ENCODE peak calls at places on chromosomes 2 and 18, in four cellular contexts. Z is stimulated activated naive CD8-positive, alpha-beta T cell treated with anti-CD3 and anti-CD28 coated beads, Interleukin-15, Interleukin-2, amounts not matched to agents 100 U/mL and 50 U/mL, for 24 hours; K is prostate gland; O is NCI-H1092 treated with DMSO at 0.1 percent for 48 hours. D is an unnamed sample.

GRCh38 chr18:3304832-3305231 is 42.9 kb downstream of the MYL12B start:
- DNase-seq in K (no peak), Z (no peak), O (no peak), D (no peak)

GRCh38 chr2:202529389-202529788 is 105.4 kb upstream of the FAM117B start:
- DNase-seq in Z (no peak), O (no peak), K (no peak), D (no peak)

GRCh38 chr2:72917875-72918660 is 749 bp downstream of the EMX1 start:
- DNase-seq in O (no peak), K (no peak), Z (no peak), D (no peak)

GRCh38 chr2:66443977-66444855 is 9.3 kb downstream of the MEIS1 start:
- DNase-seq in Z (no peak), O (no peak), K (no peak), D (no peak)

GRCh38 chr2:219446101-219446504 is 11.5 kb downstream of the SPEG start:
- DNase-seq in O (peak; percentile 40), K (no peak), Z (no peak), D (peak; percentile 74)

GRCh38 chr2:149885468-149885867 is 297.9 kb upstream of the MMADHC start:
- DNase-seq in Z (no peak), K (no peak), O (peak; percentile 26), D (no peak)

GRCh38 chr18:13796515-13796914 is 27.4 kb upstream of the MC5R start:
- DNase-seq in K (no peak), Z (no peak), O (no peak), D (no peak)

GRCh38 chr2:238123991-238124470 is 14.4 kb upstream of the KLHL30 start:
- DNase-seq in O (no peak), Z (no peak), K (no peak), D (no peak)

GRCh38 chr18:38693085-38693484 is 1127.5 kb upstream of the CELF4 start:
- DNase-seq in Z (no peak), O (no peak), K (no peak), D (no peak)

GRCh38 chr18:49098386-49098785 is 147.6 kb upstream of the SMAD7 start:
- DNase-seq in O (no peak), Z (no peak), K (no peak), D (no peak)

GRCh38 chr2:186503827-186504606 is 18.0 kb downstream of the ZC3H15 start:
- DNase-seq in O (peak; percentile 10), Z (no peak), K (no peak), D (no peak)

GRCh38 chr2:142582317-142582716 is 295.1 kb upstream of the KYNU start:
- DNase-seq in Z (no peak), O (no peak), K (no peak), D (no peak)

GRCh38 chr18:2805970-2806943 is 40.5 kb upstream of the EMILIN2 start:
- DNase-seq in K (no peak), O (no peak), Z (no peak), D (no peak)

GRCh38 chr2:62472321-62472720 is 33.7 kb downstream of the TMEM17 start:
- DNase-seq in K (no peak), Z (no peak), O (no peak), D (no peak)

GRCh38 chr2:116023026-116023425 is 1580.6 kb downstream of the DPP10 start:
- DNase-seq in O (no peak), K (no peak), Z (no peak), D (no peak)

GRCh38 chr2:43541165-43541564 is 54.7 kb downstream of the THADA start:
- DNase-seq in K (no peak), Z (no peak), O (no peak), D (no peak)

GRCh38 chr2:128789776-128790455 is 471.2 kb upstream of the HS6ST1 start:
- DNase-seq in K (peak; percentile 2), Z (no peak), O (no peak), D (no peak)

GRCh38 chr18:79560042-79560860 is 119.4 kb upstream of the CTDP1 start:
- DNase-seq in K (no peak), Z (no peak), O (no peak), D (no peak)

GRCh38 chr2:115160523-115161521 is 718.4 kb downstream of the DPP10 start:
- DNase-seq in K (no peak), Z (no peak), O (peak; percentile 43), D (peak; percentile 67)

GRCh38 chr2:170229744-170230143 is 51.8 kb downstream of the MYO3B start:
- DNase-seq in O (no peak), Z (no peak), K (no peak), D (no peak)

GRCh38 chr18:22032392-22032961 is 136.9 kb upstream of the GATA6 start:
- DNase-seq in K (no peak), Z (no peak), O (no peak), D (no peak)

GRCh38 chr2:178484245-178485041 is 4.2 kb downstream of the PLEKHA3 start:
- DNase-seq in Z (no peak), O (peak; percentile 29), K (no peak), D (no peak)

GRCh38 chr2:75466708-75467311 is 93.9 kb downstream of the EVA1A start:
- DNase-seq in O (peak; percentile 16), Z (peak; percentile 22), K (peak; percentile 6), D (peak; percentile 47)

GRCh38 chr2:177585234-177585863 is 192.8 kb downstream of the AGPS start:
- DNase-seq in O (no peak), Z (no peak), K (peak; percentile 73), D (no peak)

GRCh38 chr2:216774180-216774579 is 78.8 kb upstream of the IGFBP5 start:
- DNase-seq in O (no peak), K (no peak), Z (no peak), D (no peak)

GRCh38 chr2:212402316-212402715 is 136.3 kb downstream of the ERBB4 start:
- DNase-seq in O (no peak), K (no peak), Z (no peak), D (no peak)

GRCh38 chr18:23191232-23191631 is 55.9 kb downstream of the CABLES1 start:
- DNase-seq in O (no peak), K (no peak), Z (no peak), D (no peak)

GRCh38 chr2:85754313-85755095 is 713 bp downstream of the ATOH8 start:
- DNase-seq in Z (peak; percentile 39), O (peak; percentile 17), K (no peak), D (peak; percentile 56)

GRCh38 chr18:44764863-44765262 is 84.2 kb downstream of the SETBP1 start:
- DNase-seq in K (no peak), Z (no peak), O (no peak), D (no peak)

GRCh38 chr2:135904590-135904989 is 28.3 kb upstream of the MCM6 start:
- DNase-seq in Z (no peak), O (no peak), K (no peak), D (no peak)

GRCh38 chr18:3055201-3055600 is 42.3 kb upstream of the LPIN2 start:
- DNase-seq in K (no peak), O (no peak), Z (no peak), D (no peak)

GRCh38 chr2:74002515-74003391 is 18.0 kb downstream of the TET3 start:
- DNase-seq in K (peak; percentile 78), O (peak; percentile 68), Z (peak; percentile 86), D (peak; percentile 86)

GRCh38 chr2:158598856-158599517 is 142.2 kb downstream of the PKP4 start:
- DNase-seq in K (no peak), O (no peak), Z (no peak), D (no peak)

GRCh38 chr18:36568487-36568886 is 260.3 kb downstream of the TPGS2 start:
- DNase-seq in Z (no peak), K (no peak), O (no peak), D (no peak)

GRCh38 chr2:44668336-44668735 is 273.2 kb upstream of the SIX3 start:
- DNase-seq in O (no peak), K (no peak), Z (no peak), D (no peak)

GRCh38 chr18:39685303-39685902 is 2119.8 kb upstream of the CELF4 start:
- DNase-seq in O (no peak), Z (no peak), K (no peak), D (no peak)

GRCh38 chr18:42514522-42514921 is 559.5 kb downstream of the PIK3C3 start:
- DNase-seq in K (no peak), Z (no peak), O (no peak), D (no peak)

GRCh38 chr2:157839162-157839801 is 36.8 kb downstream of the ACVR1 start:
- DNase-seq in O (peak; percentile 91), Z (no peak), K (no peak), D (peak; percentile 17)